ENCODE peak calls at places on chromosomes 16 and 17, in five cellular contexts. J is heart right ventricle, Z is A549, H is AG09309, L is upper lobe of right lung. E is an unnamed sample.

GRCh38 chr16:84240455-84240854 is 643 bp upstream of the KCNG4 start:
- DNase-seq in L (no peak), Z (no peak), H (no peak), J (no peak), E (no peak)

GRCh38 chr17:79002796-79003593 is 6.6 kb downstream of the CANT1 start:
- DNase-seq in H (no peak), L (no peak), Z (no peak), J (no peak), E (no peak)

GRCh38 chr17:50318551-50319310 is 27.2 kb upstream of the XYLT2 start:
- DNase-seq in Z (no peak), H (no peak), L (no peak), J (no peak), E (no peak)

GRCh38 chr16:68732741-68733399 is 4.2 kb upstream of the CDH1 start:
- DNase-seq in Z (no peak), L (no peak), H (no peak), J (no peak), E (no peak)

GRCh38 chr16:14291941-14292825 is 221.1 kb downstream of the MRTFB start:
- DNase-seq in L (peak; percentile 39), J (no peak), H (no peak), Z (no peak), E (no peak)

GRCh38 chr17:5019475-5019956 is 15.7 kb downstream of the SLC52A1 start:
- DNase-seq in H (no peak), Z (no peak), L (no peak), J (no peak), E (no peak)

GRCh38 chr17:77887464-77888241 is 70.8 kb upstream of the TNRC6C start:
- DNase-seq in Z (peak; percentile 64), H (peak; percentile 59), J (peak; percentile 84), L (peak; percentile 91), E (no peak)

GRCh38 chr17:35373984-35374765 is 754 bp upstream of the SLFN11 start:
- DNase-seq in Z (peak; percentile 38), L (peak; percentile 81), J (peak; percentile 46), H (peak; percentile 33), E (peak; percentile 16)

GRCh38 chr16:4244254-4244812 is 2.5 kb upstream of the SRL start:
- DNase-seq in Z (no peak), L (no peak), J (no peak), H (no peak), E (no peak)

DNA sequence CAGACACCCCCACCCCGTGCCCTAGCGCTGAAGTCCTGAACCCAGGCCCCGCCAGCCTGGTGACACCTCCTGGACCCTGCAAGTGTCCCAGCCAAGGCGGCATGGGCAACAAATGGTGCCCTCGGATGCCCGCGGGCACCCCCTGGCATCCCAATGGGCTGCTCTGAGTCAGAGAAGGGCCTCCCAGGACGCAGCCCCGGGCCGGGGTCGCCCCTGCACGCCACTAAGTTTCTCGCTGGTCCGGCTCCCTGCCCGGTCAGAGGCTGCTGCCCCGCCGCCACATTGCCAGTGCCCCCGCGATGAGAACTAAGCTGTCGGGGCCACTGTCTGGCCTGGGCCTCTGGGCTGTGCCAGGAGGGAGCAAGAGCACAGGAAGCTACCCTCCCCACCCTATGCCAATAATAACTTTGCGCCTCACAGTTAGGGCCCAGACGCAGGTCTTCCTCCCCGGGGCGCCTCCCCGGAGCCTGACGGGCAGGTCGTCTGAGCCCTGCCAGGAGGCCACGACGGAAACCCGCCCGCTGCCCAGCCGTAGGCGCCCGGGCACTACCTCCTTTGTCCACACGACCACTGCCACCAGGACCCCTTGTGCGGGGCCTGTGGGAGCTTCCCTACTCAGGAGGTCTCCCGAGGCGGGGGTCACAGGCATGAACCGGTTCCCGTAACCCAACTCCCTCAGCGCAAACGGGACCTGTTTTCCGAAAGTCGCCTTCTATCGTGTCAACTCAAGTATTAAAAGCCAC is 1.4 kb downstream of the ZFPM1 start:
- DNase-seq in J (no peak), L (no peak), H (no peak), Z (peak; percentile 46), E (no peak)
- TF ChIP-seq CTCF in J (no peak), L (no peak), H (no peak), Z (no peak), E (no peak)

GRCh38 chr17:17722081-17722905 is 41.0 kb downstream of the RAI1 start:
- DNase-seq in J (no peak), H (no peak), Z (no peak), L (no peak), E (no peak)
- TF ChIP-seq CTCF in J (no peak), H (no peak), Z (no peak), L (no peak), E (no peak)

GRCh38 chr16:31074814-31075183 is 577 bp downstream of the ZNF646 start:
- DNase-seq in L (no peak), J (no peak), Z (no peak), H (no peak), E (no peak)
- TF ChIP-seq CTCF in L (no peak), J (no peak), Z (no peak), H (no peak), E (no peak)

DNA sequence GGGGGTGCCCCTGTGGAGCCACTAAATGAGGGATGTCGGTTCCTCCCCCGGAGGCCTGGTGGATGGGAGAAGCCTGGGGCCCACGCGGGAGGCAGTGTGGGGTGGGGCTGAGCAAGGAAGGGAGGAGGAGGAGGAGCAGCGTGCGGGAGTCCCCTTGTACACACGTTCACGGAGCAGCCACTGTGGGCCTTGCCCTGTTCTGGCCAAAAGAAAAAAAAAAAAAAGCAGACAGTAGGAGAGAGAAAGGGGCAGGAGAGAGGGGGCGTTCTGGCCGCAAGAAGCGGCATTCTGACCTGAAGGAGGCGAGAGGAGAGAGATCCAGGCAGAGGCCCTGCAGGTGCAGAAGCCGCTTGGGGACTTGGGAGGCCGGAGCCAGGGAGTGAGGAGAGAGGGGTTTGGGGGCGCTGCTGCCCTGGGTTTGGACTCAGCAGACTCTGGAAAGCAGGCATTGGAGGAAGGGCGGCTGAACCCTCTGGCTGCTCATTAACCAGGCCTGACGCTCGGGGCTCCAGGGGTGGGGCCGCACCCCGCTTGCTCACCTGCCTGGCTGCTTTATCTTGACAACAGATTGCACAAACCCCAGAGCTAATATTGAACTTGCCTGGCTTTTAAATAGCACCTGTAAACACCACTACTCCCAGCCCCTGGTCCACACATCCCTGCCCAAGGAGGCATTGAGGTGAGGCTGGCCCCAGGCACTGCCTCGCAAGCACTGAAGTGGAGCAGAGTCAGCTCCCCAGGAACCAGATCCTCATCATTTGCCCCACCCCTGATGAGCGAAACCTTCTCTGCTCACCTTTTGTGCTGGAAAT is 190.5 kb upstream of the GSE1 start:
- DNase-seq in J (no peak), L (peak; percentile 92), H (no peak), Z (peak; percentile 65), E (peak; percentile 33)
- TF ChIP-seq CTCF in J (no peak), L (no peak), H (no peak), Z (peak; percentile 37), E (no peak)

GRCh38 chr16:62256406-62256805 is 220.2 kb upstream of the CDH8 start:
- DNase-seq in H (no peak), J (no peak), Z (peak; percentile 4), L (no peak), E (no peak)
- TF ChIP-seq CTCF in H (no peak), J (peak; percentile 15), Z (no peak), L (peak; percentile 24), E (peak; percentile 63)

DNA sequence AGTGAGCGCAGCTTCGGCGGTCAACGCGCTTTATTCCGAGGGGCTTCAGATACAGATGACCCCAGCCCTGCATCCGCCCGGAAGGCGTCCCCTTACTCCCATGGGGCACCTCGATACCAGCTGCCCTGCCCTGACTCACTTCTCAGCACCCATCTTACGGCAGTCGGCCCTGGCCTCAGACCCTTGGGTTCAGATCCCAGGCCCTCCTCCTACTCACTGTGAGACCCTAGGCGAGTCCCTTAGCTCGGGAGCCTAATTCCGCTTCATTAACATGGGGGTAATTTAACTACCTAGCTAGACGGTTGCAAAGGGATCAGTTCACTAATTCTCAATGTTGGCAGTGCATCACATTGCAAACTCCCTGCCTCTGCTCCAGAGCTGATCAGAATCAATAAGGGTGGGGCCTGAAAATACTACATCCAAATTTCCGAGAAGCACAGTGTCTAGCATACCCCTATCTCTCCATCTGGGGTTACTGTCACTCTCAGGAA is 281 bp upstream of the FLOT2 start:
- DNase-seq in H (no peak), J (peak; percentile 36), L (no peak), Z (no peak), E (no peak)
- TF ChIP-seq CTCF in H (no peak), J (no peak), L (no peak), Z (no peak), E (no peak)

DNA sequence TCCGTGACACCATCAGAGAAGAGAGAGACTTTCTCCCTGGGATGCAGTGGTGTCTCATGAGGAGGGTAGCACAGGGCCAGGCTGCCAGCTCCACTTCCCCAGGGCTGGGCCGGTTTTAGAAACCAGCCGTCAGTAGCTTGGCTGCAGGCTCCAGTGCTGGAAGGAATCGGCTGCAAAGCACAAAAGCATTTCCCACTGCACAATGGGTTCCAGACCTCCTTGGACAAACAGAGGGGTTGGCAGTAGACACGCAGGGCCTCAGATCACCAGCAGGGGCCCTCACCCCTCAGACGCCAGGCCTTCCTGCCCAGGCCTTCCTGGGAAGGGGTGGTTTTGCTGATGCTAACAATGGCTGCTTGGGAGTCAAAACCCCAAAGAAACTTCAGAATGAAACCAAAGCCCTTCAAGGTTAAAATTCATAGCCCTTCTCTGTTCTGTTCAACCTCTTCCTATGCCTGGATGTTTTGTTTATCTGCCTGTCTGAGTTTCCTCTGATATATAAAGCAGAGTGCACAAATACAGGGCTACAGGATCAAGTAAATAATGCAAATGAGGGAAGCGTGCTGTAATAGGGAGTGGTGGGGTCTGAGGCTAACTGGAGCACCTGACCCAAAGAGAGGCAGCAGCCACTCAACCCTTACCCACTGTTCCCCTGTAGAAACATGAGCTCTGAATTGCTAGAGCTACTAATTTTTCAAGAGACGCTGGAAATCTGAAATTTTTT is 26.2 kb downstream of the TEKT5 start:
- DNase-seq in Z (peak; percentile 54), J (no peak), H (no peak), L (no peak), E (peak; percentile 14)
- TF ChIP-seq CTCF in Z (no peak), J (peak; percentile 59), H (peak; percentile 47), L (peak; percentile 58), E (peak; percentile 54)

DNA sequence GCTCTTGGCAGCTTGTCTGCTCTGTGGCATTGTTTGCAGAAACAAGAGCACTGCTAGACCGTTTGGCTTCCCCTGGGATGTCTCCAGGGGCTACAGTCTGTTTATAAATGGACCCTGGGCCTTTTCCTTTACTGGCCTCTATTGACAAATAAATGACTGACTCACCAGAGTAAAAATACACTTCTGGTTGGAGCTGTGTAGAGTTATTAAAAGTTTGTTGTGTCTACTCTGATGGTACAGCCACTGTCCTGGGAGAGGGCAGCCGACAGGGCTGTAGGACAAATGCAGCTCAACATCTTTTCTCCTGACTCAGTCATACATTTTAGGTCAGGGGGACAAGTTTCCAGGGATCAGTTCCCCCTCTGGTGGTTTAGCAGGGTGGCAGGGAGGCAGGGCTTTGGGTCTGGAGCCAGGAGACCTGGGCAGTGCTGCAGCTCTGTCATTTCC is 30.0 kb downstream of the FOXL1 start:
- DNase-seq in Z (no peak), L (no peak), H (no peak), J (no peak), E (no peak)
- TF ChIP-seq CTCF in Z (no peak), L (no peak), H (peak; percentile 5), J (no peak), E (no peak)